ENCODE peak calls at places on chromosomes 5 and 9, in ten cellular contexts. U is nephron progenitor cell, V is endothelial cell, I is SJSA1, P is colonic mucosa, C is neural crest cell, F is NCI-H774, H is globus pallidus, O is SK-N-DZ, M is GDM1. E is an unnamed sample.

GRCh38 chr9:35566417-35566816 is 38.6 kb upstream of the TESK1 start:
- DNase-seq in U (no peak), V (no peak), I (no peak), P (no peak), C (no peak), F (no peak), H (no peak), O (no peak), M (no peak), E (no peak)

GRCh38 chr5:173663810-173664526 is 47.5 kb upstream of the BOD1 start:
- DNase-seq in U (no peak), V (peak; percentile 53), I (no peak), P (peak; percentile 25), C (peak; percentile 38), F (no peak), H (no peak), O (peak; percentile 54), M (peak; percentile 63), E (no peak)

GRCh38 chr5:1118231-1118698 is 6.4 kb upstream of the SLC12A7 start:
- DNase-seq in U (no peak), V (no peak), I (no peak), P (no peak), C (no peak), F (no peak), H (no peak), O (no peak), M (no peak), E (peak; percentile 35)

GRCh38 chr5:151042453-151043093 is 22.2 kb downstream of the GPX3 start:
- DNase-seq in U (no peak), V (no peak), I (no peak), P (no peak), C (no peak), F (no peak), H (no peak), O (no peak), M (no peak), E (no peak)

GRCh38 chr9:98657897-98658296 is 50.8 kb downstream of the GABBR2 start:
- DNase-seq in U (no peak), V (no peak), I (no peak), P (no peak), C (no peak), F (no peak), H (no peak), O (no peak), M (no peak), E (no peak)

GRCh38 chr9:92405770-92406169 is 1.4 kb upstream of the OGN start:
- DNase-seq in U (no peak), V (no peak), I (no peak), P (no peak), C (no peak), F (no peak), H (no peak), O (no peak), M (no peak), E (no peak)

GRCh38 chr9:116796669-116797068 is 109.6 kb downstream of the TRIM32 start:
- DNase-seq in U (no peak), V (no peak), I (no peak), P (no peak), C (no peak), F (no peak), H (no peak), O (no peak), M (no peak), E (no peak)

GRCh38 chr5:79235222-79235577 is 731 bp upstream of the JMY start:
- DNase-seq in U (no peak), V (no peak), I (no peak), P (no peak), C (no peak), F (peak; percentile 57), H (peak; percentile 11), O (no peak), M (no peak), E (no peak)